ENCODE peak calls at places on chromosome 4, in ten cellular contexts. P, N, J, B, X, I, K, W, S and A are unnamed samples.
A peak's percentile ranks its signal among the peaks of the same experiment; 100 is the strongest.

GRCh38 chr4:116358633-116359222 is 726.6 kb downstream of the TRAM1L1 start:
- DNase-seq in K (no peak), N (peak; percentile 15), X (peak; percentile 41), P (peak; percentile 44), S (peak; percentile 45), W (no peak), I (peak; percentile 91), J (no peak), B (peak; percentile 36), A (peak; percentile 77)

GRCh38 chr4:115152081-115152480 is 38.7 kb upstream of the NDST4 start:
- DNase-seq in B (no peak), W (no peak), P (no peak), K (no peak), J (no peak), I (no peak), S (no peak), N (no peak), X (no peak), A (no peak)

GRCh38 chr4:92136434-92136833 is 167.3 kb upstream of the GRID2 start:
- DNase-seq in B (no peak), N (no peak), K (no peak), W (no peak), P (no peak), S (no peak), I (no peak), J (no peak), X (no peak), A (no peak)

GRCh38 chr4:87108142-87108546 is 112.3 kb downstream of the KLHL8 start:
- DNase-seq in N (peak; percentile 71), P (no peak), J (peak; percentile 53), X (peak; percentile 63), B (peak; percentile 90), W (no peak), K (no peak), S (peak; percentile 86), I (peak; percentile 82), A (peak; percentile 59)

GRCh38 chr4:64341711-64342110 is 67.5 kb downstream of the TECRL start:
- DNase-seq in I (no peak), W (peak; percentile 1), K (no peak), X (no peak), P (no peak), S (no peak), N (no peak), B (no peak), J (peak; percentile 28), A (no peak)

GRCh38 chr4:21915761-21916160 is 32.8 kb downstream of the KCNIP4 start:
- DNase-seq in P (no peak), I (no peak), S (no peak), K (no peak), J (no peak), W (no peak), N (no peak), B (no peak), X (no peak), A (no peak)

GRCh38 chr4:178612725-178613124 is 1170.5 kb upstream of the AGA start:
- DNase-seq in B (no peak), S (no peak), N (no peak), P (no peak), K (no peak), W (no peak), J (no peak), X (no peak), I (no peak), A (no peak)

GRCh38 chr4:7138223-7139166 is 53.8 kb upstream of the SORCS2 start:
- DNase-seq in W (no peak), S (no peak), B (no peak), N (no peak), I (no peak), P (no peak), X (no peak), K (no peak), J (no peak), A (no peak)

GRCh38 chr4:89356086-89356485 is 48.5 kb upstream of the GPRIN3 start:
- DNase-seq in W (peak; percentile 31), X (no peak), N (no peak), P (no peak), K (peak; percentile 80), I (no peak), B (no peak), S (no peak), J (no peak), A (no peak)

GRCh38 chr4:112189754-112190153 is 41.8 kb upstream of the AP1AR start:
- DNase-seq in S (no peak), X (no peak), N (no peak), B (peak; percentile 19), J (no peak), W (no peak), P (no peak), K (no peak), I (peak; percentile 11), A (no peak)

GRCh38 chr4:145679520-145679919 is 426 bp upstream of the C4orf51 start:
- DNase-seq in W (peak; percentile 65), X (peak; percentile 47), K (peak; percentile 66), I (peak; percentile 70), P (no peak), J (peak; percentile 45), N (peak; percentile 57), S (peak; percentile 94), B (peak; percentile 89), A (peak; percentile 50)

GRCh38 chr4:143386812-143387211 is 50.1 kb downstream of the GAB1 start:
- DNase-seq in X (no peak), K (no peak), W (no peak), B (peak; percentile 18), J (no peak), P (no peak), S (peak; percentile 46), I (peak; percentile 36), N (no peak), A (no peak)